ENCODE peak calls at places on chromosomes 16 and 17, in six cellular contexts. C is NCI-H2171, T is astrocyte of the spinal cord, R is ELF-1, K is NCI-H1048, X is WTC11. U is an unnamed sample.

GRCh38 chr17:76635039-76635438 is 8.5 kb downstream of the ST6GALNAC1 start:
- DNase-seq in C (no peak), T (peak), R (no peak), K (no peak), X (no peak), U (no peak)

GRCh38 chr17:7330099-7331015 is 1.2 kb upstream of the NEURL4 start:
- DNase-seq in C (peak), T (peak), R (peak), K (peak), X (peak), U (peak)

GRCh38 chr17:12665263-12666210 is at the start of gene MYOCD:
- DNase-seq in C (no peak), T (peak), R (peak), K (peak), X (peak), U (peak)

GRCh38 chr17:17118399-17118798 is 76.1 kb downstream of the MPRIP start:
- DNase-seq in C (no peak), T (no peak), R (no peak), K (no peak), X (no peak), U (no peak)

GRCh38 chr17:82236142-82236971 is 7.5 kb downstream of the SLC16A3 start:
- DNase-seq in C (peak), T (peak), R (peak), K (no peak), X (peak), U (peak)

GRCh38 chr17:82927661-82928601 is 88.1 kb upstream of the ZNF750 start:
- DNase-seq in C (no peak), T (no peak), R (no peak), K (no peak), X (no peak), U (no peak)

GRCh38 chr16:85491798-85492616 is 121.1 kb upstream of the GSE1 start:
- DNase-seq in C (no peak), T (no peak), R (peak), K (no peak), X (no peak), U (no peak)

GRCh38 chr16:28985611-28986041 is 774 bp downstream of the LAT start:
- DNase-seq in C (no peak), T (no peak), R (no peak), K (no peak), X (no peak), U (no peak)

GRCh38 chr17:6231886-6232767 is 161.9 kb downstream of the WSCD1 start:
- DNase-seq in C (no peak), T (peak), R (no peak), K (no peak), X (no peak), U (no peak)

GRCh38 chr16:70160388-70160787 is 13.2 kb upstream of the CLEC18C start:
- DNase-seq in C (no peak), T (no peak), R (no peak), K (no peak), X (no peak), U (no peak)

GRCh38 chr17:43868236-43868994 is 21.4 kb downstream of the CD300LG start:
- DNase-seq in C (no peak), T (no peak), R (no peak), K (no peak), X (no peak), U (no peak)

GRCh38 chr17:50298018-50298417 is 23.8 kb downstream of the TMEM92 start:
- DNase-seq in C (no peak), T (no peak), R (peak), K (no peak), X (no peak), U (no peak)

GRCh38 chr16:2532494-2533141 is 1.4 kb upstream of the CEMP1 start:
- DNase-seq in C (peak), T (peak), R (peak), K (peak), X (peak), U (peak)

GRCh38 chr17:15361592-15361991 is 20.2 kb upstream of the TEKT3 start:
- DNase-seq in C (no peak), T (no peak), R (no peak), K (no peak), X (no peak), U (no peak)

GRCh38 chr17:42051645-42052044 is 1.2 kb upstream of the C17orf113 start:
- DNase-seq in C (no peak), T (no peak), R (no peak), K (no peak), X (no peak), U (no peak)

GRCh38 chr17:5254903-5255521 is 20.4 kb upstream of the SCIMP start:
- DNase-seq in C (no peak), T (no peak), R (peak), K (no peak), X (no peak), U (no peak)

GRCh38 chr17:49998836-49999511 is 4.0 kb upstream of the DLX3 start:
- DNase-seq in C (no peak), T (no peak), R (no peak), K (no peak), X (no peak), U (no peak)

GRCh38 chr16:89918453-89919347 is at the start of gene MC1R:
- DNase-seq in C (peak), T (peak), R (peak), K (no peak), X (peak), U (no peak)

GRCh38 chr17:80297996-80298560 is 37.4 kb downstream of the RNF213 start:
- DNase-seq in C (no peak), T (no peak), R (no peak), K (no peak), X (no peak), U (no peak)

GRCh38 chr16:11783319-11784047 is 13.6 kb downstream of the ZC3H7A start:
- DNase-seq in C (no peak), T (peak), R (no peak), K (no peak), X (no peak), U (no peak)